ENCODE peak calls at places on chromosomes 3 and 15, in five cellular contexts. O is CD4-positive, alpha-beta T cell; G is A549; Y is mucosa of descending colon; I is mesothelial cell of epicardium. J is an unnamed sample.

GRCh38 chr3:186307594-186307993 is 54.4 kb downstream of the DGKG start:
- DNase-seq in O (no peak), G (no peak), Y (no peak), I (no peak), J (no peak)

GRCh38 chr15:98673133-98673532 is 24.8 kb downstream of the IGF1R start:
- DNase-seq in O (no peak), G (no peak), Y (no peak), I (no peak), J (no peak)

GRCh38 chr3:99250272-99250671 is 348.8 kb upstream of the DCBLD2 start:
- DNase-seq in O (no peak), G (no peak), Y (no peak), I (no peak), J (no peak)

GRCh38 chr15:63872759-63873510 is 39.2 kb upstream of the HERC1 start:
- DNase-seq in O (no peak), G (no peak), Y (no peak), I (no peak), J (no peak)

GRCh38 chr15:55586808-55587207 is 1.3 kb downstream of the PYGO1 start:
- DNase-seq in O (no peak), G (no peak), Y (no peak), I (no peak), J (no peak)

GRCh38 chr15:69390575-69390974 is 23.6 kb upstream of the KIF23 start:
- DNase-seq in O (no peak), G (no peak), Y (no peak), I (no peak), J (no peak)

GRCh38 chr15:64285150-64285549 is 70.8 kb downstream of the CSNK1G1 start:
- DNase-seq in O (no peak), G (no peak), Y (no peak), I (no peak), J (no peak)

GRCh38 chr3:196947136-196947859 is 5.0 kb upstream of the NCBP2 start:
- DNase-seq in O (no peak), G (peak), Y (no peak), I (no peak), J (no peak)

GRCh38 chr15:101613130-101614000 is 38.8 kb downstream of the TM2D3 start:
- DNase-seq in O (no peak), G (no peak), Y (peak), I (peak), J (no peak)

GRCh38 chr3:48990636-48991421 is 788 bp downstream of the P4HTM start:
- DNase-seq in O (no peak), G (no peak), Y (peak), I (no peak), J (no peak)

GRCh38 chr15:42138968-42139386 is 17.5 kb downstream of the PLA2G4F start:
- DNase-seq in O (no peak), G (no peak), Y (peak), I (no peak), J (peak)

GRCh38 chr15:36814085-36814484 is 234.7 kb downstream of the CDIN1 start:
- DNase-seq in O (no peak), G (no peak), Y (no peak), I (no peak), J (no peak)

GRCh38 chr3:113265281-113265680 is 53.9 kb downstream of the BOC start:
- DNase-seq in O (no peak), G (no peak), Y (no peak), I (no peak), J (no peak)

GRCh38 chr3:113268306-113268705 is 56.9 kb downstream of the BOC start:
- DNase-seq in O (no peak), G (no peak), Y (no peak), I (no peak), J (no peak)

GRCh38 chr3:113264741-113265140 is 53.4 kb downstream of the BOC start:
- DNase-seq in O (no peak), G (no peak), Y (no peak), I (no peak), J (no peak)

GRCh38 chr3:113268917-113269316 is 57.6 kb downstream of the BOC start:
- DNase-seq in O (no peak), G (no peak), Y (no peak), I (no peak), J (no peak)

DNA sequence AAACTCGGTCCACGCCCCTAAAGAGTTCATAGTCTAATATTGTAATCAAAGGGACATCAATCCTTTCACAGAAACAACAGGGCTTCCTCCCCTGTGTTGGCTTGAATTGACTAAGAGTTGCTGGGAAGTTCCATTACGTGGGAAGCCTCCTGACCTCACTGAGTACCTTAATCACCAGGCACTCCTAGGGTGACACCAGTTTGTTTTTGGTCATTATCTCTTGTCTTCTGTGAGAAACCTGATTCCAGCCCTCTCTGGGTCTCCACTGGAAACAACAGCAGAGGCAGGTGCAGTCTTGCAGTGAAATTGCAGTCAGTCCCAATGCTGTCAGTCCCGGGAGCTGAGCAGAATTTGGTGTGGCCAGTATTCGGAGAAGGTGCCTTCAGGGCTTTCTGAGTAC is 55.4 kb downstream of the BOC start:
- DNase-seq in O (no peak), G (no peak), Y (no peak), I (no peak), J (no peak)
- TF ChIP-seq CTCF in O (no peak), G (no peak), Y (no peak), I (no peak), J (no peak)

GRCh38 chr3:117454236-117454635 is 744.7 kb downstream of the TUSC7 start:
- DNase-seq in O (no peak), G (no peak), Y (no peak), I (no peak), J (no peak)
- TF ChIP-seq CTCF in O (no peak), G (no peak), Y (no peak), I (no peak), J (no peak)

GRCh38 chr15:39581501-39582285 is 814 bp downstream of the THBS1 start:
- DNase-seq in O (no peak), G (peak), Y (peak), I (no peak), J (no peak)
- TF ChIP-seq CTCF in O (no peak), G (peak), Y (peak), I (no peak), J (peak)

DNA sequence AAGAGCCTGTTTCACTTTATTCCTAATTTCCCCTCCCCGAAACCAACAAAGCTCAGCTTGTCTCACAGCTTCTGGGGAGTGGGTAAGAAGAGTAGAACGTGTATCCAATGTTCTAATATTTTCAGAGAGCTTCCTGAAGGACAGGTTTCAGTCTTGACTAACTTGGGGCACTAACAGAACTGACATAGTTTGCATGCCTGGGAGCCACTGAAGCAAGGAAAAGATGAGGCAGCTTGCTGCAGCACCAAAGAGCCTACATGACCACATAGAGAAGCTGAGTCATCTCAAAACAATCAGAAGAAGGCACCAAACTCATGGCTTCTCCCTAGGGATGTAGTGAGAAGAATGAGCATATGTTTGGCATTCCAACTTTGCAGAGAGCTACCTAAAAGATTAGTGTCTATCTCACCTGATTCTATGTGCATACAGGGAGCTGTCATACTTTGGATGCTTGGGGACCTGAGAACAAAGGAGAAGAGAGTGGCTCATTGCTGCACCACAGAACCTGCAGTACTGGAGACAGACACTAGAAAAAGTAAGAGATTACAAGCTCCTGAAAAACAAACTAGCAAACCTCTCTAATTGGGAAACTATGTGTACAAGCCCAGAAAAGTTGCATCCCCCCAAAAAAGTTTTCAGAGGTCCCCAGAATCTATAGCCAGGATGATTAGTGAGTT is 86.9 kb downstream of the DCLK3 start:
- DNase-seq in O (no peak), G (peak), Y (no peak), I (no peak), J (no peak)
- TF ChIP-seq CTCF in O (no peak), G (no peak), Y (no peak), I (no peak), J (peak)

GRCh38 chr3:13529196-13529975 is 19.5 kb upstream of the FBLN2 start:
- DNase-seq in O (no peak), G (no peak), Y (no peak), I (no peak), J (no peak)

GRCh38 chr3:13530241-13531009 is 18.5 kb upstream of the FBLN2 start:
- DNase-seq in O (no peak), G (no peak), Y (no peak), I (no peak), J (no peak)

GRCh38 chr3:13526626-13526949 is 22.3 kb upstream of the FBLN2 start:
- DNase-seq in O (no peak), G (no peak), Y (no peak), I (no peak), J (no peak)

GRCh38 chr3:13525827-13526625 is 22.9 kb upstream of the FBLN2 start:
- DNase-seq in O (no peak), G (no peak), Y (no peak), I (no peak), J (no peak)

GRCh38 chr3:13528217-13528801 is 20.6 kb upstream of the FBLN2 start:
- DNase-seq in O (no peak), G (peak), Y (no peak), I (no peak), J (no peak)
- TF ChIP-seq CTCF in O (no peak), G (no peak), Y (no peak), I (peak), J (peak)